ENCODE peak calls at places on chromosomes 16 and 17, in six cellular contexts. One of them, this sample, is unnamed.

GRCh38 chr17:75875182-75875939 is 3.0 kb downstream of the TRIM47 start:
- DNase-seq in KBM-7: no peak
- DNase-seq in EL: no peak
- DNase-seq in WTC11: no peak
- DNase-seq in naive thymus-derived CD8-positive, alpha-beta T cell: no peak
- DNase-seq in AG08395: no peak
- DNase-seq in this sample: no peak

GRCh38 chr16:30731411-30731810 is 16.8 kb upstream of the PHKG2 start:
- DNase-seq in KBM-7: no peak
- DNase-seq in EL: no peak
- DNase-seq in WTC11: no peak
- DNase-seq in naive thymus-derived CD8-positive, alpha-beta T cell: no peak
- DNase-seq in AG08395: no peak
- DNase-seq in this sample: no peak

GRCh38 chr16:3094289-3095027 is 4.6 kb downstream of the ZSCAN10 start:
- DNase-seq in KBM-7: peak; percentile 79
- DNase-seq in EL: peak; percentile 39
- DNase-seq in WTC11: peak; percentile 62
- DNase-seq in naive thymus-derived CD8-positive, alpha-beta T cell: peak; percentile 51
- DNase-seq in AG08395: peak; percentile 41
- DNase-seq in this sample: no peak

GRCh38 chr16:47034455-47034854 is 61.0 kb upstream of the DNAJA2 start:
- DNase-seq in KBM-7: no peak
- DNase-seq in EL: no peak
- DNase-seq in WTC11: no peak
- DNase-seq in naive thymus-derived CD8-positive, alpha-beta T cell: no peak
- DNase-seq in AG08395: no peak
- DNase-seq in this sample: no peak

GRCh38 chr17:12730931-12731521 is 58.3 kb upstream of the ARHGAP44 start:
- DNase-seq in KBM-7: no peak
- DNase-seq in EL: peak; percentile 70
- DNase-seq in WTC11: peak; percentile 24
- DNase-seq in naive thymus-derived CD8-positive, alpha-beta T cell: no peak
- DNase-seq in AG08395: peak; percentile 62
- DNase-seq in this sample: no peak

GRCh38 chr17:31391496-31391949 is at the start of gene RAB11FIP4:
- DNase-seq in KBM-7: no peak
- DNase-seq in EL: no peak
- DNase-seq in WTC11: peak; percentile 59
- DNase-seq in naive thymus-derived CD8-positive, alpha-beta T cell: no peak
- DNase-seq in AG08395: no peak
- DNase-seq in this sample: no peak

GRCh38 chr17:78524870-78525510 is 52.2 kb downstream of the DNAH17 start:
- DNase-seq in KBM-7: no peak
- DNase-seq in EL: no peak
- DNase-seq in WTC11: no peak
- DNase-seq in naive thymus-derived CD8-positive, alpha-beta T cell: no peak
- DNase-seq in AG08395: no peak
- DNase-seq in this sample: no peak

GRCh38 chr16:24279982-24280381 is 23.8 kb downstream of the CACNG3 start:
- DNase-seq in KBM-7: no peak
- DNase-seq in EL: no peak
- DNase-seq in WTC11: no peak
- DNase-seq in naive thymus-derived CD8-positive, alpha-beta T cell: no peak
- DNase-seq in AG08395: no peak
- DNase-seq in this sample: no peak

GRCh38 chr17:79838541-79839274 is 532 bp downstream of the CBX4 start:
- DNase-seq in KBM-7: peak; percentile 71
- DNase-seq in EL: peak; percentile 58
- DNase-seq in WTC11: peak; percentile 76
- DNase-seq in naive thymus-derived CD8-positive, alpha-beta T cell: peak; percentile 63
- DNase-seq in AG08395: peak; percentile 39
- DNase-seq in this sample: peak; percentile 53

GRCh38 chr16:87076950-87077749 is 240.0 kb downstream of the C16orf95 start:
- DNase-seq in KBM-7: peak; percentile 51
- DNase-seq in EL: peak; percentile 74
- DNase-seq in WTC11: peak; percentile 90
- DNase-seq in naive thymus-derived CD8-positive, alpha-beta T cell: no peak
- DNase-seq in AG08395: no peak
- DNase-seq in this sample: no peak

GRCh38 chr16:69481901-69482341 is 57.5 kb downstream of the CYB5B start:
- DNase-seq in KBM-7: peak; percentile 99
- DNase-seq in EL: peak; percentile 42
- DNase-seq in WTC11: no peak
- DNase-seq in naive thymus-derived CD8-positive, alpha-beta T cell: no peak
- DNase-seq in AG08395: peak; percentile 74
- DNase-seq in this sample: peak; percentile 75